ENCODE peak calls at places on chromosomes 12 and 14, in six cellular contexts. A is endodermal cell, H is endothelial cell of umbilical vein, M is OCI-LY7, F is left ventricle myocardium inferior, G is GM12865. B is an unnamed sample.
A peak's percentile ranks its signal among the peaks of the same experiment; 100 is the strongest.

GRCh38 chr14:106790189-106791036 is 1264.0 kb downstream of the TMEM121 start:
- DNase-seq in F (peak; percentile 44), G (peak; percentile 76), M (peak; percentile 90), A (peak; percentile 64), H (no peak), B (peak; percentile 71)

GRCh38 chr12:57896437-57897201 is 44.7 kb upstream of the ATP23 start:
- DNase-seq in G (peak; percentile 37), H (peak; percentile 75), F (peak; percentile 84), A (peak; percentile 92), M (no peak), B (no peak)

GRCh38 chr12:132479938-132480619 is 9.9 kb upstream of the FBRSL1 start:
- DNase-seq in M (no peak), A (no peak), H (no peak), F (no peak), G (no peak), B (no peak)

GRCh38 chr12:48988030-48988649 is 10.0 kb downstream of the WNT1 start:
- DNase-seq in M (peak; percentile 69), F (no peak), A (peak; percentile 99), H (peak; percentile 61), G (peak; percentile 69), B (peak; percentile 87)

GRCh38 chr12:103855036-103855712 is 14.1 kb upstream of the NT5DC3 start:
- DNase-seq in G (no peak), H (no peak), M (no peak), F (no peak), A (no peak), B (no peak)

GRCh38 chr12:65126482-65126881 is 5.4 kb upstream of the WIF1 start:
- DNase-seq in F (no peak), H (no peak), G (no peak), M (no peak), A (no peak), B (no peak)

GRCh38 chr12:132054983-132055382 is 89.1 kb downstream of the DDX51 start:
- DNase-seq in A (no peak), H (no peak), M (no peak), F (no peak), G (no peak), B (no peak)

GRCh38 chr12:113019045-113019444 is 37.5 kb upstream of the DTX1 start:
- DNase-seq in F (no peak), M (no peak), G (no peak), A (no peak), H (peak; percentile 75), B (no peak)

GRCh38 chr12:57621497-57622292 is 10.5 kb downstream of the ARHGEF25 start:
- DNase-seq in F (peak; percentile 64), M (peak; percentile 36), A (peak; percentile 93), G (peak; percentile 52), H (peak; percentile 52), B (peak; percentile 88)

GRCh38 chr14:74905595-74906142 is 17.4 kb downstream of the RPS6KL1 start:
- DNase-seq in A (peak; percentile 91), H (peak; percentile 52), G (peak; percentile 69), F (peak; percentile 72), M (peak; percentile 68), B (peak; percentile 80)

GRCh38 chr12:26293612-26294011 is 98.2 kb downstream of the SSPN start:
- DNase-seq in G (no peak), H (no peak), F (no peak), M (no peak), A (no peak), B (no peak)

GRCh38 chr14:64220466-64220865 is 73.7 kb downstream of the ESR2 start:
- DNase-seq in A (no peak), M (no peak), H (no peak), G (no peak), F (peak; percentile 76), B (no peak)

GRCh38 chr12:21065845-21066244 is 65.1 kb upstream of the SLCO1B1 start:
- DNase-seq in G (no peak), H (peak; percentile 33), M (no peak), F (no peak), A (peak; percentile 59), B (no peak)
- TF ChIP-seq CTCF in G (peak; percentile 14), H (no peak), M (peak; percentile 59), F (peak; percentile 51), A (peak; percentile 86), B (no peak)

GRCh38 chr12:77736219-77736965 is 94.3 kb upstream of the NAV3 start:
- DNase-seq in A (no peak), G (no peak), F (no peak), H (no peak), M (no peak), B (no peak)
- TF ChIP-seq CTCF in A (no peak), G (no peak), F (no peak), H (no peak), M (peak; percentile 52), B (peak; percentile 19)

GRCh38 chr14:76313303-76313702 is 62.6 kb upstream of the ESRRB start:
- DNase-seq in A (no peak), H (no peak), M (no peak), G (no peak), F (no peak), B (no peak)

GRCh38 chr14:76307786-76308780 is 67.9 kb upstream of the ESRRB start:
- DNase-seq in M (no peak), G (no peak), A (peak; percentile 13), F (no peak), H (no peak), B (no peak)

GRCh38 chr14:76311410-76311758 is 64.6 kb upstream of the ESRRB start:
- DNase-seq in M (no peak), H (no peak), A (peak; percentile 69), F (no peak), G (peak; percentile 5), B (no peak)

GRCh38 chr14:76312821-76313220 is 63.1 kb upstream of the ESRRB start:
- DNase-seq in M (no peak), F (no peak), H (no peak), A (peak; percentile 52), G (no peak), B (no peak)

GRCh38 chr14:76309572-76310551 is 66.1 kb upstream of the ESRRB start:
- DNase-seq in A (peak; percentile 73), G (no peak), M (no peak), F (peak; percentile 51), H (no peak), B (no peak)
- TF ChIP-seq CTCF in A (peak; percentile 72), G (peak; percentile 9), M (no peak), F (peak; percentile 54), H (no peak), B (no peak)

GRCh38 chr12:93565760-93566159 is 6.7 kb upstream of the SOCS2 start:
- DNase-seq in H (no peak), A (no peak), G (no peak), M (no peak), F (no peak), B (no peak)

GRCh38 chr12:93569301-93569655 is 3.2 kb upstream of the SOCS2 start:
- DNase-seq in F (no peak), A (no peak), H (no peak), M (no peak), G (no peak), B (no peak)

GRCh38 chr12:93567174-93567573 is 5.3 kb upstream of the SOCS2 start:
- DNase-seq in A (no peak), F (no peak), G (no peak), M (no peak), H (no peak), B (no peak)

GRCh38 chr12:93568091-93568490 is 4.4 kb upstream of the SOCS2 start:
- DNase-seq in G (no peak), M (no peak), A (no peak), H (no peak), F (no peak), B (no peak)

GRCh38 chr12:93563807-93564538 is 8.5 kb upstream of the SOCS2 start:
- DNase-seq in F (no peak), H (no peak), G (peak; percentile 55), M (peak; percentile 61), A (peak; percentile 72), B (peak; percentile 36)
- TF ChIP-seq CTCF in F (peak; percentile 29), H (no peak), G (peak; percentile 29), M (peak; percentile 76), A (peak; percentile 80), B (no peak)

DNA sequence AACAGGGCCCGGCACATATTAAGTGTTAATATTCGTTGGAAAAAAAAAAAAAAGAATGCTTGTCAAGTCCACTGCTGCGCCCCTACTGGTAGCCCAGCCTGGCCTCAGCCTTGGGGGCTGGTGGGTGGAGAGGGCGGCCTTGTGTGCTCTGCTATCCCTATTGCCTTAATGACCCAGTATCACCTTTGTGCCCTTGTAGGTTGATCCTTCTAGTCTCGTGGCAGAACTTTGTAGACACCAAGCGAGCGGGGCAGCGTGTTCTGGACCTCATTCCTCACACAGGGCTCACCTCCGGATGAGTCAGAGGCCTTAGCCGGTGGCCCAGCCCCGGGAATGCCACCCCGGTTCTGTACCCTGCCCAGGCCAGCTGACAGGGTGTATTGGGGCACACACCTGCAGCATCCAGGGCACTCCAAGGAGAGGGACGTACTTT is 1.8 kb upstream of the RCOR1 start:
- DNase-seq in H (peak; percentile 33), A (peak; percentile 90), G (peak; percentile 29), M (peak; percentile 74), F (no peak), B (no peak)
- TF ChIP-seq CTCF in H (peak; percentile 37), A (peak; percentile 85), G (peak; percentile 10), M (peak; percentile 81), F (peak; percentile 54), B (peak; percentile 58)

B was measured in GM20000.